ENCODE peak calls at places on chromosomes 11 and 22, in four cellular contexts. P, R, C and L are unnamed samples.

GRCh38 chr11:14974021-14974698 is 2.0 kb upstream of the CALCA start:
- DNase-seq in P (peak), R (peak), C (peak), L (no peak)

GRCh38 chr11:69486056-69486772 is 4.8 kb downstream of the LINC01488 start:
- DNase-seq in P (no peak), R (no peak), C (no peak), L (no peak)

GRCh38 chr11:44938066-44938691 is 12.5 kb downstream of the TP53I11 start:
- DNase-seq in P (no peak), R (no peak), C (no peak), L (no peak)

GRCh38 chr11:104286129-104286528 is 122.2 kb upstream of the PDGFD start:
- DNase-seq in P (no peak), R (no peak), C (no peak), L (no peak)

GRCh38 chr11:124817036-124817435 is 16.8 kb upstream of the MSANTD2 start:
- DNase-seq in P (no peak), R (no peak), C (no peak), L (no peak)

GRCh38 chr22:36166518-36167220 is 6.1 kb upstream of the APOL3 start:
- DNase-seq in P (no peak), R (no peak), C (no peak), L (no peak)

GRCh38 chr11:15911377-15912044 is 444.8 kb downstream of the SOX6 start:
- DNase-seq in P (no peak), R (no peak), C (no peak), L (no peak)

GRCh38 chr22:33635766-33636165 is 284.5 kb downstream of the LARGE1 start:
- DNase-seq in P (no peak), R (no peak), C (no peak), L (no peak)